ENCODE peak calls at places on chromosomes 12 and 14, in five cellular contexts. T is effector memory CD4-positive, alpha-beta T cell; C is B cell; B is HFF-Myc; L is cardiac muscle cell. A is an unnamed sample.
A peak's percentile ranks its signal among the peaks of the same experiment; 100 is the strongest.

GRCh38 chr12:56991319-56991906 is 14.9 kb downstream of the ZBTB39 start:
- DNase-seq in T (no peak), C (no peak), B (no peak), L (peak; percentile 61), A (no peak)

GRCh38 chr14:81396108-81396507 is 4.0 kb downstream of the STON2 start:
- DNase-seq in T (no peak), C (no peak), B (no peak), L (no peak), A (no peak)

GRCh38 chr14:81211844-81212243 is 8.9 kb downstream of the GTF2A1 start:
- DNase-seq in T (no peak), C (no peak), B (no peak), L (peak; percentile 31), A (no peak)

GRCh38 chr14:105070760-105071137 is 5.5 kb upstream of the GPR132 start:
- DNase-seq in T (no peak), C (peak; percentile 81), B (no peak), L (no peak), A (no peak)

GRCh38 chr12:27696293-27696652 is at the start of gene REP15:
- DNase-seq in T (no peak), C (no peak), B (no peak), L (no peak), A (no peak)

GRCh38 chr14:67426161-67426560 is 14.2 kb upstream of the PLEK2 start:
- DNase-seq in T (no peak), C (no peak), B (no peak), L (no peak), A (no peak)

GRCh38 chr12:97038859-97039258 is 131.8 kb downstream of the NEDD1 start:
- DNase-seq in T (no peak), C (no peak), B (no peak), L (no peak), A (no peak)

GRCh38 chr12:124190301-124191023 is 104.4 kb upstream of the RFLNA start:
- DNase-seq in T (no peak), C (no peak), B (no peak), L (no peak), A (no peak)

GRCh38 chr14:75871181-75871880 is 110.5 kb downstream of the TGFB3 start:
- DNase-seq in T (no peak), C (no peak), B (no peak), L (peak; percentile 76), A (no peak)

GRCh38 chr14:21917699-21918436 is 244.2 kb upstream of the OR4E1 start:
- DNase-seq in T (peak; percentile 8), C (no peak), B (peak; percentile 7), L (peak; percentile 71), A (peak; percentile 28)

GRCh38 chr12:79776111-79776510 is 85.3 kb upstream of the PAWR start:
- DNase-seq in T (no peak), C (no peak), B (no peak), L (peak; percentile 70), A (no peak)

GRCh38 chr14:58138065-58138718 is 13.8 kb downstream of the ARMH4 start:
- DNase-seq in T (no peak), C (no peak), B (no peak), L (no peak), A (no peak)

GRCh38 chr12:31533470-31533869 is 57.5 kb downstream of the DENND5B start:
- DNase-seq in T (no peak), C (no peak), B (no peak), L (no peak), A (no peak)

GRCh38 chr12:8956073-8956472 is 6.6 kb upstream of the M6PR start:
- DNase-seq in T (no peak), C (no peak), B (no peak), L (no peak), A (no peak)

GRCh38 chr12:127802271-127802670 is 464.7 kb upstream of the TMEM132C start:
- DNase-seq in T (no peak), C (no peak), B (no peak), L (no peak), A (no peak)

GRCh38 chr12:10291030-10291429 is 16.6 kb upstream of the KLRD1 start:
- DNase-seq in T (no peak), C (no peak), B (no peak), L (no peak), A (no peak)

GRCh38 chr12:117596968-117597367 is 235.5 kb upstream of the NOS1 start:
- DNase-seq in T (no peak), C (no peak), B (no peak), L (no peak), A (no peak)

GRCh38 chr12:120406080-120406479 is 31.8 kb upstream of the COX6A1 start:
- DNase-seq in T (no peak), C (no peak), B (no peak), L (no peak), A (no peak)

GRCh38 chr12:88062464-88062863 is 33.3 kb upstream of the C12orf50 start:
- DNase-seq in T (no peak), C (no peak), B (no peak), L (no peak), A (no peak)

GRCh38 chr12:55845349-55845748 is 2.6 kb upstream of the MMP19 start:
- DNase-seq in T (no peak), C (no peak), B (no peak), L (no peak), A (no peak)

GRCh38 chr12:121611306-121611705 is 15.0 kb upstream of the ORAI1 start:
- DNase-seq in T (peak; percentile 9), C (no peak), B (no peak), L (no peak), A (no peak)

GRCh38 chr12:67482751-67483661 is 165.5 kb upstream of the DYRK2 start:
- DNase-seq in T (peak; percentile 55), C (no peak), B (peak; percentile 41), L (peak; percentile 74), A (no peak)

GRCh38 chr14:52553002-52553670 is 500 bp downstream of the GPR137C start:
- DNase-seq in T (no peak), C (no peak), B (no peak), L (peak; percentile 16), A (peak; percentile 12)

GRCh38 chr14:102029956-102030355 is 56.9 kb downstream of the HSP90AA1 start:
- DNase-seq in T (no peak), C (no peak), B (no peak), L (no peak), A (no peak)

GRCh38 chr12:53298154-53298553 is 1.3 kb upstream of the MYG1 start:
- DNase-seq in T (no peak), C (no peak), B (no peak), L (peak; percentile 89), A (no peak)